ENCODE peak calls at places on chromosomes 16 and 17, in four cellular contexts. X, U, K and I are unnamed samples.

GRCh38 chr16:29779474-29779873 is 1.4 kb downstream of the ZG16 start:
- DNase-seq in X (no peak), K (no peak), U (no peak), I (no peak)

GRCh38 chr17:79079421-79080200 is 5.0 kb downstream of the ENGASE start:
- DNase-seq in U (no peak), X (no peak), K (no peak), I (no peak)

GRCh38 chr17:20127660-20128413 is 118.7 kb downstream of the SPECC1 start:
- DNase-seq in K (peak), X (no peak), U (peak), I (no peak)

GRCh38 chr17:14361945-14362508 is 61.1 kb downstream of the HS3ST3B1 start:
- DNase-seq in X (no peak), U (no peak), K (no peak), I (no peak)

GRCh38 chr16:8572919-8573724 is 17.2 kb downstream of the TMEM114 start:
- DNase-seq in U (no peak), X (no peak), K (peak), I (no peak)

GRCh38 chr17:67601897-67602296 is 115.8 kb upstream of the NOL11 start:
- DNase-seq in K (no peak), U (no peak), X (no peak), I (no peak)

GRCh38 chr17:42519546-42520444 is 16.2 kb upstream of the NAGLU start:
- DNase-seq in K (peak), X (no peak), U (peak), I (peak)

GRCh38 chr17:59811209-59811608 is 81.5 kb downstream of the TUBD1 start:
- DNase-seq in K (no peak), U (no peak), X (no peak), I (no peak)

GRCh38 chr17:49565948-49566491 is 9.7 kb upstream of the NXPH3 start:
- DNase-seq in K (no peak), X (no peak), U (no peak), I (peak)

GRCh38 chr17:81733507-81734404 is 21.7 kb downstream of the SLC25A10 start:
- DNase-seq in X (peak), K (peak), U (no peak), I (peak)

GRCh38 chr16:49651226-49651625 is 204.7 kb downstream of the ZNF423 start:
- DNase-seq in U (no peak), K (no peak), X (no peak), I (no peak)

GRCh38 chr17:70945386-70945785 is 776.1 kb downstream of the KCNJ2 start:
- DNase-seq in X (no peak), K (no peak), U (no peak), I (no peak)

GRCh38 chr16:57798953-57799618 is 3.2 kb downstream of the KIFC3 start:
- DNase-seq in K (no peak), X (no peak), U (no peak), I (no peak)

GRCh38 chr16:882256-882655 is 81.7 kb upstream of the GNG13 start:
- DNase-seq in K (no peak), X (no peak), U (no peak), I (no peak)

GRCh38 chr16:10202650-10203049 is 20.4 kb upstream of the GRIN2A start:
- DNase-seq in U (no peak), K (no peak), X (no peak), I (no peak)

GRCh38 chr17:40480501-40481003 is 20.9 kb downstream of the TNS4 start:
- DNase-seq in K (no peak), U (no peak), X (peak), I (no peak)

GRCh38 chr16:76819517-76819916 is 371.5 kb upstream of the MON1B start:
- DNase-seq in K (no peak), U (no peak), X (no peak), I (no peak)

GRCh38 chr17:72969293-72969692 is 123.2 kb downstream of the SLC39A11 start:
- DNase-seq in X (no peak), U (no peak), K (no peak), I (no peak)

GRCh38 chr17:15431201-15431600 is 36.2 kb downstream of the CDRT4 start:
- DNase-seq in U (no peak), K (no peak), X (no peak), I (no peak)

GRCh38 chr17:75869282-75870141 is 8.9 kb downstream of the TRIM47 start:
- DNase-seq in K (peak), X (no peak), U (no peak), I (no peak)

GRCh38 chr17:40106089-40106759 is 5.8 kb upstream of the NR1D1 start:
- DNase-seq in X (no peak), U (no peak), K (no peak), I (no peak)

GRCh38 chr17:2684549-2684948 is 27.0 kb downstream of the CLUH start:
- DNase-seq in U (no peak), X (no peak), K (no peak), I (no peak)

GRCh38 chr17:65463242-65463641 is 98.2 kb downstream of the AXIN2 start:
- DNase-seq in U (no peak), K (peak), X (no peak), I (peak)

GRCh38 chr17:55246583-55246982 is 18.2 kb upstream of the HLF start:
- DNase-seq in K (no peak), X (no peak), U (no peak), I (no peak)

GRCh38 chr16:79593074-79593531 is 7.4 kb downstream of the MAF start:
- DNase-seq in K (no peak), X (no peak), U (no peak), I (no peak)

GRCh38 chr17:59790936-59791335 is 83.5 kb downstream of the VMP1 start:
- DNase-seq in X (no peak), K (no peak), U (no peak), I (no peak)

GRCh38 chr17:59451706-59452105 is 113.7 kb upstream of the DHX40 start:
- DNase-seq in U (no peak), K (peak), X (no peak), I (no peak)

DNA sequence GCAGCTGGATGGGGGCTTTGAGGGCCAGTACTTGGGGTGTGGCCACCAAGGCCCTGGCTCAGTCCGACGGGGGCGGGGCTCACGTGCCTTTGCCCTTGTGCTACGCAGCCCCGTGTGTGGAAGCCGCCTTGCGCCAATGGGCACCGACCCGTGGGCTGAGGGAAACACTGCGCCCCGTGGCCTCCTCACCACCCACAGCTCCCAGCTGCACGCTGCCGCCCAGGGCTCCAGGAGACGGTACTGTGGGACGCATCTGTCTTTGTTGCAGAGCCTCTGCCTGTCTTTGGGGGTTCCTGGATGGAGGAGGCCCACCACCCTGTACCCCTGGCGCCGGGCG is 7.6 kb downstream of the CDH15 start:
- DNase-seq in K (no peak), X (no peak), U (no peak), I (no peak)
- TF ChIP-seq CTCF in K (no peak), X (no peak), U (no peak), I (no peak)

GRCh38 chr17:34565715-34566114 is 13.7 kb upstream of the TMEM132E start:
- DNase-seq in K (no peak), U (no peak), X (no peak), I (no peak)
- H3K27ac ChIP-seq in K (no peak), U (no peak), X (no peak), I (no peak)

DNA sequence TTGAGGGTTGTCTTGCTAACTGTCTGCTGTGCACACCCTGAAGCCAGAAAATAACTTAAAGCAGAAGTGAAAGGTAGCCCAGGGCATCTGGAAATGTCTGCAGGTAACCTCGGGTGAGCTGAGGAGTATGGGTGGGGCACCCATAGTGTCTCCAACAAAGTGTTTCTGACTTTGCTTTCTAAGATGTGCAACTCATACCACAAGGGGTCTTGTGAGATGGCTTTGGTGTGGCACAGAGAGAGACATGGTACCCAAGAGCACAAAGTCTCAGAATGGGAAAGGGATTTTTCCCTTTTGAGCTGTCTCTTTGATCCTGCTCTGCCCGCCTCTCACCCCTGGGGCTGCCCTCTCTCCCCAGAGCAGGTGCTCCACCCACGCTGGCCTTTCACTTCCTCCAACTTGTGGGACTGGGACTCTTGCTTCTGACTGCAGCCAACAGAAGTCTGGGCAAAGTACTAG is 6.9 kb downstream of the CHD9 start:
- DNase-seq in X (no peak), K (no peak), U (no peak), I (no peak)
- H3K4me3 ChIP-seq in X (no peak), K (no peak), U (no peak), I (no peak)

DNA sequence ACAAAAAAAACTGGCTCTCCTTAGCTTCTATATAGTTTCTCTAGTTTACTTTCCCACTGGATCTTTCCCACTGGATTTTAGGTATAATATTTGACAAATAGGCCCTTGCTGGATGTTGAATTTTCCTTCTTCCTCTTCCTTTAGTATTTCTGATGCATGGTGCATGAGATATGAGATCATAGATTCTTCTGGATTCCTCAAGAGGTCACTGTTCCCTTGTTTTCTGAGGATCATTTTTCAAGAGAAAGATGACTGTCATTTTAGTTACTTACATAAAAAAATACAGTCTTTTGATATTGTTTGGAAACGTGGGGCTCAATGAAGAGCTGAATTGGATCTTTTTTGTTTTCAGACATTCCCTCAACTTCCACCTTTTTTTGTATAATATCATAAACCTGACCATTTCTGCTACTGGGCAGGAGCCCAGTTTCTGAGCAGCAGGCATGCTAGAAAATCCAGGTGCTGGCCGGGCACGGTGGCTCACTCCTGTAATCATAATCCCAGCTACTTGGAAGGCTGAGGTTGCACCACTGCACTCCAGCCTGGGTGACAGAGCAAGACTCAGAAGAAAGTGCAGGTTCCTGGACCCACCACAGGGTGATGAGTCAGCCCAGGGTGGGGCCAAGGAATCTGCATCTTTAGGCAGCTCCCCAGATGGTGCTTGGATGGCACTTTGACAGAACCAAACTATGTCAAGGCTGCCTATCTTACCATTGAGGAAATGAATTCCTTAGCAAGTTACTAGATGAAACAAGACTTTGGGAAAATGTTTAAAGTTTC is 70.3 kb downstream of the SDR42E1 start:
- DNase-seq in U (peak), K (peak), X (no peak), I (no peak)
- TF ChIP-seq CTCF in U (peak), K (peak), X (peak), I (peak)

DNA sequence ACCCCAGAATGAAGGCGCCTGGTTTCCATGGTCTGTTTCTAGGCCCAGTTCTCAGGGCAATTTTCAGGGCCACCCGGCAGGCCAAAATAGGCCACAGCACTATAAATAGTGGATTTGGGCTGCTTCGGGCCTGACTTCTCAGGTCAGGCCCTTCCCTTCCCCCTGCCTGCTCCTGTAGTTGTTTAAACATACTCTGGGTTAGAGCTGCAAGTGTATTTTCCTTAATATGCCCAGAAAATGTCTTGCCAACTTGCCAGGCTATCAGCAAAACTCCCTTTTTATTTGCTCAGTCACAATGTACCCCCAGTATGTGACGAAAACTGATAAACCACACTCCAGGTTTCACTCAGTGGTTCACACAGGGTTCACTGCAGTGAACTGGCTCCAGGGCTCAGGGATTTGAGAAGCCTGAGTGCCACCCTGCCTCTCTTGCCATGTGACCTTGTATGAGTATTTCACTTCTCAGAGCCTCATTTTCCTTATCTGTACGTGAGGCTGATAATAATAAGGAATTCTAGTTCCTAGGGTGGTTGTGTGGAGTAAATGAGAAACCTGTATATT is 76.5 kb downstream of the GPRC5B start:
- DNase-seq in K (no peak), X (no peak), U (no peak), I (no peak)
- H3K27ac ChIP-seq in K (no peak), X (no peak), U (peak), I (no peak)